ENCODE peak calls at places on chromosomes 11 and 22, in six cellular contexts. Y is GM13977; J is GM06990; S is activated CD8-positive, alpha-beta T cell treated with anti-CD3 and anti-CD28 coated beads for 36 hours; E is GM10248; H is GM12865. N is an unnamed sample.

GRCh38 chr11:90449643-90450042 is 226.8 kb upstream of the CHORDC1 start:
- DNase-seq in J (no peak), H (no peak), S (no peak), E (no peak), Y (no peak), N (no peak)

GRCh38 chr11:2527621-2528291 is 82.9 kb downstream of the KCNQ1 start:
- DNase-seq in E (no peak), S (no peak), H (no peak), J (no peak), Y (no peak), N (peak; percentile 17)

GRCh38 chr11:114080219-114080618 is 20.7 kb downstream of the ZBTB16 start:
- DNase-seq in E (no peak), H (no peak), S (no peak), J (no peak), Y (no peak), N (no peak)

GRCh38 chr22:45548991-45549736 is 46.5 kb downstream of the FBLN1 start:
- DNase-seq in S (no peak), Y (no peak), E (no peak), H (no peak), J (no peak), N (no peak)

GRCh38 chr22:50684501-50684900 is 11.9 kb downstream of the SHANK3 start:
- DNase-seq in S (no peak), J (no peak), Y (no peak), H (no peak), E (no peak), N (no peak)

GRCh38 chr11:43359432-43359818 is 705 bp downstream of the TTC17 start:
- DNase-seq in Y (peak; percentile 39), S (peak; percentile 59), J (no peak), E (peak; percentile 31), H (peak; percentile 78), N (no peak)

GRCh38 chr11:131254254-131254653 is 116.2 kb upstream of the NTM start:
- DNase-seq in Y (no peak), S (no peak), H (no peak), J (no peak), E (no peak), N (no peak)

GRCh38 chr22:48968201-48968959 is 859.3 kb downstream of the BRD1 start:
- DNase-seq in J (no peak), H (no peak), S (peak; percentile 36), Y (no peak), E (no peak), N (no peak)

GRCh38 chr22:33803371-33803770 is 116.9 kb downstream of the LARGE1 start:
- DNase-seq in E (no peak), J (no peak), S (no peak), Y (no peak), H (no peak), N (no peak)

GRCh38 chr11:60345489-60345888 is 18.4 kb downstream of the MS4A6E start:
- DNase-seq in Y (no peak), E (no peak), S (peak; percentile 52), J (no peak), H (peak; percentile 70), N (no peak)

GRCh38 chr11:10326080-10326964 is 21.4 kb downstream of the ADM start:
- DNase-seq in E (no peak), Y (no peak), H (no peak), J (no peak), S (no peak), N (no peak)

GRCh38 chr11:92735039-92735438 is 234.4 kb upstream of the MTNR1B start:
- DNase-seq in S (no peak), Y (no peak), E (no peak), J (no peak), H (no peak), N (no peak)

GRCh38 chr11:33668468-33668825 is 32.2 kb downstream of the C11orf91 start:
- DNase-seq in Y (no peak), S (no peak), E (no peak), H (no peak), J (no peak), N (no peak)

GRCh38 chr11:43418197-43418596 is 59.5 kb downstream of the TTC17 start:
- DNase-seq in E (no peak), H (peak; percentile 9), S (no peak), Y (no peak), J (peak; percentile 7), N (no peak)

GRCh38 chr22:44437493-44438015 is 60.5 kb downstream of the RTL6 start:
- DNase-seq in S (no peak), Y (no peak), H (no peak), J (no peak), E (no peak), N (no peak)

GRCh38 chr22:36104988-36105387 is 55.6 kb downstream of the APOL3 start:
- DNase-seq in E (no peak), Y (no peak), H (no peak), S (no peak), J (no peak), N (no peak)

GRCh38 chr22:38881464-38881871 is 9.5 kb upstream of the CBX6 start:
- DNase-seq in H (no peak), E (no peak), Y (no peak), S (no peak), J (no peak), N (no peak)

GRCh38 chr22:38316340-38317236 is 645 bp downstream of the CSNK1E start:
- DNase-seq in J (peak; percentile 73), S (peak; percentile 45), H (peak; percentile 60), E (peak; percentile 64), Y (peak; percentile 79), N (peak; percentile 65)

GRCh38 chr11:21511835-21512440 is 680.9 kb upstream of the ANO5 start:
- DNase-seq in H (peak; percentile 64), S (peak; percentile 62), E (peak; percentile 24), Y (peak; percentile 34), J (no peak), N (no peak)
- TF ChIP-seq CTCF in H (peak; percentile 63), S (peak; percentile 28), E (peak; percentile 75), Y (peak; percentile 82), J (peak; percentile 80), N (no peak)

GRCh38 chr22:17043521-17043920 is 35.5 kb upstream of the GAB4 start:
- DNase-seq in S (no peak), H (no peak), Y (no peak), E (no peak), J (no peak), N (no peak)
- TF ChIP-seq CTCF in S (no peak), H (no peak), Y (no peak), E (no peak), J (no peak), N (no peak)

DNA sequence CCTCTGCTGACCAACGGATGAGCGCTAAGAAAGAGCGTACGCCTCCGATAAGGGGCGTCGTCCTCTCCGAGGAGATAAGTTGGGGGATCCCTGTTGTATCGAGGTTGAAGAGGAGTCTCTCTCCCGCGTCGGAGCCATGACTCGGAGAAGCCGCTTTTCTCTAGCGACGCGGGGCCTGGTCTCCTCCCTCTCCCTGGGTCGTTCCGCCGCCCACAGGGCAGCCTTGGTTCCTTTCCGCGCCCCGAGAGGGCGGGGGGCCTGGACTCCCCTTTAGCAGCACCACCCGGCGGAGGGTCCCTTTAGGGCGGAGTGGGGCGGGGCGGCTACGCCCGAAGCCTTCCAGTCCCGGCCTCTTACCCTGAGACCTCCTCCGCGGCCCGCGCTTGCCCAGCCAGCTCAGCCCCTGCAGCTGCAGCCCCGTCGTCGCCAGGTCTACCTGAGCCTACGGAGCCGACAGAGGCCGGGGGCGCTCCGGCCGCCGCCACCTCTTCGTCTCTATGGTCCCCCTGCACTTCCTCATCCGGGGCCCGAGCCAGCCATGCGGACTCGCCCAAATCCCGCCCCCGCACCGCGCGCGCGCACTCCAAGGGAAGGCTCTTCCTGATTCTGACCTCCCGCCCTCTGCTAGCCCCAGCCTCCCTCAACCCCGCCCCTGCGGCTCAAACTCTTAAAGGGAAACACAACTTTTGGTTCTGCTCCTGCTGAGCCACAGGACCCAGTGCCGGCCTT is at the start of gene PRR14L:
- DNase-seq in J (peak; percentile 98), H (peak; percentile 99), S (peak; percentile 100), E (peak; percentile 94), Y (peak; percentile 93), N (peak; percentile 100)
- TF ChIP-seq CTCF in J (peak; percentile 3), H (peak; percentile 8), S (no peak), E (no peak), Y (peak; percentile 25), N (no peak)

DNA sequence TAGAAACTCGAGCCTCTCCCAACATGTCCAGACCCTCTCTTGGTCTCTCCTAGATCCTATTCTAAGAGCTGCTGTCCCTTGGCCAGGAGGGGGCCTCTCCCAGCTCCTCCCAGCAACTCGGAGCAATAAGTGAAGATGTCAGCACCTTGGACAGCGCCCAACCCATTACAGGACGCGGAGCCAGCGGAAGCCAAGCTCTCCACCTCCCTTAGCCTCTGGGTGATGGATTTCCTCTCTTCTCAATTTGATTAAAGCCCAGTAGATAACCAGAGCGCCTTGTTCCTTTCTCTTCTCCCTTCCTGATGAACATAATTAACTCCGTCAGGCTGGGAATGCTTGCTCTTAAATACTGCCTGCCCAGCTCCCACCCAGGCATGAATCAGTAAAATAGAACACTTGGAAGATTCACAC is 26.2 kb upstream of the TPBGL start:
- DNase-seq in Y (peak; percentile 69), J (peak; percentile 15), H (peak; percentile 76), S (peak; percentile 90), E (peak; percentile 74), N (peak; percentile 38)
- TF ChIP-seq CTCF in Y (no peak), J (no peak), H (peak; percentile 32), S (no peak), E (no peak), N (no peak)

GRCh38 chr11:68828155-68828931 is 13.4 kb downstream of the CPT1A start:
- DNase-seq in H (no peak), S (no peak), E (no peak), Y (no peak), J (no peak), N (peak; percentile 20)

GRCh38 chr11:68828957-68829356 is 12.8 kb downstream of the CPT1A start:
- DNase-seq in E (no peak), J (no peak), H (no peak), Y (no peak), S (no peak), N (no peak)

GRCh38 chr11:68825603-68826002 is 16.1 kb downstream of the CPT1A start:
- DNase-seq in E (no peak), J (no peak), S (peak; percentile 79), H (no peak), Y (no peak), N (peak; percentile 50)

GRCh38 chr11:68826726-68827125 is 15.0 kb downstream of the CPT1A start:
- DNase-seq in J (no peak), Y (no peak), H (no peak), E (no peak), S (no peak), N (no peak)

DNA sequence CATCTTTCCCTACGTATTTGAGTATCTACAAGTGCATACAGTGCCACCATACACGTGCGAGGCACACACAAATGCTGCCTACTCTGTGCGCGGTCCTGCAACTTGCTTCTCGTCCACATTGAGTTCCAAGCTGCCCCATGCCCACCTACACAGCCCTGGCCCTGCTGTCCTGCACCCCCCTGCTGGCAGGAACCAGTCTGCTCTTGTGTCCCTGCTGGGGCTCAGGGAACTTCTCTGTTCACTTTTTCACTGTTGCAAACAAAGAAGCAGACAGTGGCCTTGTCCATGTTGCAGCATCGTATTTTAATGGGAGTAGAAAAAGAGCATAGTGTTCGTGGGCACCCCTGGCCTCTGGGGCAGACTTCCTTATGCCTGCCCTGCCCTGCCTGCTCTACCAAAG is 14.0 kb downstream of the CPT1A start:
- DNase-seq in S (no peak), H (no peak), E (no peak), Y (no peak), J (no peak), N (no peak)
- TF ChIP-seq CTCF in S (no peak), H (no peak), E (no peak), Y (no peak), J (no peak), N (no peak)